ENCODE peak calls at places on chromosomes 1 and 21, in five cellular contexts. U is CD8-positive, alpha-beta memory T cell; C is endodermal cell; T is neural progenitor cell; F is BE2C. J is an unnamed sample. For H3K27me3, the result is how much of the 10 kb centered on the place peaks cover.

GRCh38 chr1:109498161-109498801 is 4.4 kb downstream of the CYB561D1 start:
- DNase-seq in C (peak), T (peak), F (peak), U (peak), J (no peak)

GRCh38 chr21:38503588-38503987 is 5.3 kb upstream of the ERG start:
- DNase-seq in T (no peak), F (peak), U (no peak), C (no peak), J (no peak)

GRCh38 chr1:217562229-217562878 is 68.5 kb downstream of the GPATCH2 start:
- DNase-seq in U (no peak), F (no peak), T (no peak), C (no peak), J (no peak)

GRCh38 chr1:184329962-184330868 is 56.6 kb upstream of the C1orf21 start:
- DNase-seq in F (no peak), U (no peak), T (no peak), C (no peak), J (no peak)

GRCh38 chr1:68454534-68454933 is 4.8 kb upstream of the RPE65 start:
- DNase-seq in F (no peak), C (peak), U (no peak), T (no peak), J (no peak)

GRCh38 chr1:33275706-33276572 is 19.6 kb downstream of the ZNF362 start:
- DNase-seq in U (no peak), F (no peak), C (no peak), T (no peak), J (no peak)

GRCh38 chr1:77228836-77229235 is 9.6 kb upstream of the PIGK start:
- DNase-seq in T (no peak), F (no peak), C (no peak), U (no peak), J (no peak)

GRCh38 chr21:36060159-36060921 is at the start of gene SETD4:
- DNase-seq in U (peak), T (peak), F (peak), C (peak), J (peak)

GRCh38 chr1:54955359-54955758 is 25.1 kb upstream of the TMEM61 start:
- DNase-seq in U (no peak), F (no peak), T (no peak), C (no peak), J (no peak)

GRCh38 chr1:11473635-11474034 is 5.3 kb upstream of the DISP3 start:
- DNase-seq in T (peak), C (peak), F (no peak), U (no peak), J (no peak)
- H3K27me3 ChIP-seq in T (under half), C (under half), F (under half), U (under half), J (half or more)

GRCh38 chr1:220813013-220813412 is 26.3 kb downstream of the MTARC1 start:
- DNase-seq in T (no peak), F (no peak), U (no peak), C (peak), J (no peak)

GRCh38 chr1:220812308-220812707 is 25.6 kb downstream of the MTARC1 start:
- DNase-seq in F (no peak), U (no peak), T (no peak), C (no peak), J (no peak)

GRCh38 chr1:220810179-220810653 is 23.5 kb downstream of the MTARC1 start:
- DNase-seq in T (peak), U (peak), F (peak), C (peak), J (peak)

GRCh38 chr1:220810963-220811362 is 24.2 kb downstream of the MTARC1 start:
- DNase-seq in C (no peak), T (no peak), F (no peak), U (no peak), J (no peak)

DNA sequence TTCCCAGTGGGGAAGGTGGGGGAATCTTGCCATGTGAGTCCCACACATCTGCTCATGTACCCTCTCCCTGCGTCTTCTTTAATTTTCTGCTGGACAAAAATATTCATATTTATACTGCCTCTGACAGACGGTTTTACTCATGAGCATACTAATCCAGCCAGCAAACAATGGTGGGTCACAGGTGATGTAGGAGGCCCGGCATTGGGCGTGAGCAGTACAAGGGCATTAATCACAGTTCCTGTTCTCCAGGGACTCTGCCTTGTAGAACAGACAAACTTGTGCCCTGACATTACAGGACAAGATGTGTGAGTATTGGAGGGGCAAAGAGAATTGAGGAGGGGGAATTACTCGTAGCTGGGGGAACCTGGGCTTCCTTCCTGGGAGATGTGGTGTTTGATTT is 25.0 kb downstream of the MTARC1 start:
- DNase-seq in F (no peak), C (no peak), T (no peak), U (no peak), J (no peak)
- H3K4me3 ChIP-seq in F (no peak), C (no peak), T (no peak), U (no peak), J (no peak)

DNA sequence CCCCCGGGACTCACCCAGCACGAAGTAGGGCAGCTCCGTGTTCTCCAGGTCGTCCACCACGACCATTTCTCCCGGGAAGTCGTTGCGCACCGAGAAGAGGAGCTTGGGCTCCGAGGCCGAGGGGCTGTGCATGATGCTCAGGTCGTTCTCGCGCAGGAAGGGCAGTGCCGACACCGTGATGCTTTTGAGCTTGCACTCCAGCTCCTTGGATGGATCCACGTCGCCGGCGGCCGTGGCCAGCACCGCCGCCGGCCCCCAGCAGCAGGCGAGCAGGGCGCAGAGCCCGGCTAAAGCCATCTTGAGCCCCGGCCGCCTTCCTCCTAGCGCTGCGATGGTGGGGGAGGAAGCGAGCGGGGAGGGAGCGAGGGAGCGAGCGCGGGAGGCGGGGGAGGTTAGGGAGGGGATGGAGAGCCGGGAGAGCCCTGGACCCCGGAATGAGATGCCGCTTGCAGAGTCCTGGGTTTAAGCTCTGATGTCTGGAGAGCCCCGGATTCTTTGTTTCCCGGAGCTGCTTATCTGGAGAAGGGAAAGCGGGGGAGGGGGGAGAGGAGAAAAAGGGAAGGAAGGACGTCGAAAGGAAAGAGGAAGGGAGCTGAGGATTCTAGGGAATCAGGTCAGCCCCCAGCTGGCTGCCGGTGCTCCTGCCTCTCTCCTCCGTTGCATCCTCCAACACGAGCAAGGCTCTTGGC is at the start of gene ASTN1:
- DNase-seq in U (no peak), C (peak), F (no peak), T (peak), J (no peak)
- H3K27me3 ChIP-seq in U (under half), C (half or more), F (under half), T (half or more), J (half or more)

GRCh38 chr1:241536383-241536782 is 4.2 kb downstream of the KMO start:
- DNase-seq in U (no peak), C (no peak), T (no peak), F (no peak), J (no peak)

GRCh38 chr1:241532173-241532553 is at the start of gene KMO:
- DNase-seq in C (no peak), T (no peak), F (no peak), U (no peak), J (no peak)

GRCh38 chr1:241532864-241533263 is 686 bp downstream of the KMO start:
- DNase-seq in U (no peak), T (no peak), C (no peak), F (no peak), J (no peak)

GRCh38 chr1:241531195-241532172 is 694 bp upstream of the KMO start:
- DNase-seq in T (peak), U (peak), F (no peak), C (no peak), J (no peak)

GRCh38 chr1:241533375-241534115 is 1.4 kb downstream of the KMO start:
- DNase-seq in T (no peak), C (no peak), F (no peak), U (no peak), J (no peak)
- H3K4me3 ChIP-seq in T (no peak), C (no peak), F (no peak), U (no peak), J (no peak)

GRCh38 chr1:47738560-47739182 is 258.5 kb downstream of the TRABD2B start:
- DNase-seq in T (peak), C (peak), U (no peak), F (peak), J (peak)
- H3K27me3 ChIP-seq in T (under half), C (under half), U (under half), F (under half), J (half or more)

GRCh38 chr21:45644041-45644906 is 749 bp downstream of the PCBP3 start:
- DNase-seq in U (no peak), F (peak), T (peak), C (no peak), J (no peak)
- H3K4me3 ChIP-seq in U (no peak), F (peak), T (peak), C (peak), J (peak)

DNA sequence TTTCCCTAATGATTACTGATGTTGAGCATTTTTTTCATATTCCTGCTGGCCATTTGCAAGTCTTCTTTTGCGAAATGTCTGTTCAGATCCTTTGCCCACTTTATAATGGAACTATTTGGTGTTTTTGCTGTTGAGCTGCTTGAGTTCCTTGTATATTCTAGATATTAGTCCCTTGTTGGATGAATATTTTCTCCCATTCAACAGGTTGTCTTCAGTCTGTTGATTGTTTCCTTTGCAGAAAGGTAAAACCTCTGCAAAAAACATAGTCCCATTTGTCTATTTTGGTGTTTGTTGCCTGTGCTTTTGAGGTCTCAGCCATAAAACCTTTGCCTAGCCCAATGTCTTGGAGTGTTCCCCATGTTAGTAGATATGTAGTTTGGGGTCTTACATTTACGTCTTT is 78.0 kb upstream of the GUCA2B start:
- DNase-seq in T (no peak), U (no peak), C (no peak), F (no peak), J (no peak)
- H3K27me3 ChIP-seq in T (half or more), U (under half), C (under half), F (under half), J (under half)